ENCODE peak calls at places on chromosomes 2 and 18, in four cellular contexts. One of them, this sample, is unnamed.
A peak's percentile ranks its signal among the peaks of the same experiment; 100 is the strongest.

GRCh38 chr2:65320042-65320711 is 92.5 kb downstream of the ACTR2 start:
- DNase-seq in omental fat pad: no peak
- DNase-seq in GM18507: no peak
- DNase-seq in RWPE1: peak; percentile 85
- DNase-seq in this sample: no peak

GRCh38 chr2:6410265-6410664 is 455.4 kb downstream of the CMPK2 start:
- DNase-seq in omental fat pad: no peak
- DNase-seq in GM18507: no peak
- DNase-seq in RWPE1: no peak
- DNase-seq in this sample: no peak

GRCh38 chr2:198296665-198297308 is 492.4 kb downstream of the PLCL1 start:
- DNase-seq in omental fat pad: peak; percentile 26
- DNase-seq in GM18507: peak; percentile 28
- DNase-seq in RWPE1: peak; percentile 48
- DNase-seq in this sample: peak; percentile 53

GRCh38 chr2:54914637-54915036 is 135.6 kb downstream of the RTN4 start:
- DNase-seq in omental fat pad: no peak
- DNase-seq in GM18507: no peak
- DNase-seq in RWPE1: no peak
- DNase-seq in this sample: no peak

GRCh38 chr18:58581265-58581664 is 47.6 kb downstream of the ALPK2 start:
- DNase-seq in omental fat pad: no peak
- DNase-seq in GM18507: no peak
- DNase-seq in RWPE1: peak; percentile 28
- DNase-seq in this sample: no peak

GRCh38 chr18:3529077-3529476 is 79.1 kb downstream of the TGIF1 start:
- DNase-seq in omental fat pad: no peak
- DNase-seq in GM18507: no peak
- DNase-seq in RWPE1: no peak
- DNase-seq in this sample: no peak

GRCh38 chr2:226981731-226982373 is 146.0 kb downstream of the RHBDD1 start:
- DNase-seq in omental fat pad: no peak
- DNase-seq in GM18507: no peak
- DNase-seq in RWPE1: peak; percentile 20
- DNase-seq in this sample: no peak

GRCh38 chr2:205800804-205801203 is 118.5 kb downstream of the NRP2 start:
- DNase-seq in omental fat pad: no peak
- DNase-seq in GM18507: no peak
- DNase-seq in RWPE1: no peak
- DNase-seq in this sample: no peak

GRCh38 chr2:127365211-127365643 is 22.5 kb downstream of the MAP3K2 start:
- DNase-seq in omental fat pad: no peak
- DNase-seq in GM18507: no peak
- DNase-seq in RWPE1: no peak
- DNase-seq in this sample: no peak

GRCh38 chr2:157487747-157488146 is 43.9 kb upstream of the CYTIP start:
- DNase-seq in omental fat pad: no peak
- DNase-seq in GM18507: no peak
- DNase-seq in RWPE1: no peak
- DNase-seq in this sample: no peak

GRCh38 chr2:60553496-60553991 is at the start of gene BCL11A:
- DNase-seq in omental fat pad: no peak
- DNase-seq in GM18507: no peak
- DNase-seq in RWPE1: peak; percentile 60
- DNase-seq in this sample: peak; percentile 48

GRCh38 chr2:45860136-45861106 is 208.9 kb downstream of the PRKCE start:
- DNase-seq in omental fat pad: peak; percentile 33
- DNase-seq in GM18507: no peak
- DNase-seq in RWPE1: no peak
- DNase-seq in this sample: no peak

GRCh38 chr2:201403904-201404303 is 46.8 kb upstream of the FLACC1 start:
- DNase-seq in omental fat pad: no peak
- DNase-seq in GM18507: no peak
- DNase-seq in RWPE1: no peak
- DNase-seq in this sample: no peak

GRCh38 chr2:131104487-131105155 is 515 bp upstream of the PLEKHB2 start:
- DNase-seq in omental fat pad: peak; percentile 35
- DNase-seq in GM18507: peak; percentile 54
- DNase-seq in RWPE1: peak; percentile 43
- DNase-seq in this sample: no peak

GRCh38 chr18:76824136-76824676 is 1.8 kb downstream of the ZNF236 start:
- DNase-seq in omental fat pad: no peak
- DNase-seq in GM18507: no peak
- DNase-seq in RWPE1: no peak
- DNase-seq in this sample: no peak

GRCh38 chr18:39173022-39173421 is 1607.4 kb upstream of the CELF4 start:
- DNase-seq in omental fat pad: no peak
- DNase-seq in GM18507: no peak
- DNase-seq in RWPE1: peak; percentile 0
- DNase-seq in this sample: no peak

GRCh38 chr2:317501-318424 is 29.9 kb upstream of the ALKAL2 start:
- DNase-seq in omental fat pad: no peak
- DNase-seq in GM18507: no peak
- DNase-seq in RWPE1: no peak
- DNase-seq in this sample: no peak

GRCh38 chr2:113012436-113013335 is 7.4 kb downstream of the IL36A start:
- DNase-seq in omental fat pad: no peak
- DNase-seq in GM18507: no peak
- DNase-seq in RWPE1: peak; percentile 27
- DNase-seq in this sample: no peak

GRCh38 chr18:56756971-56757370 is 105.8 kb downstream of the WDR7 start:
- DNase-seq in omental fat pad: no peak
- DNase-seq in GM18507: no peak
- DNase-seq in RWPE1: no peak
- DNase-seq in this sample: no peak

GRCh38 chr2:69576895-69577294 is 66.6 kb downstream of the AAK1 start:
- DNase-seq in omental fat pad: no peak
- DNase-seq in GM18507: no peak
- DNase-seq in RWPE1: no peak
- DNase-seq in this sample: no peak

GRCh38 chr18:36717422-36718110 is 111.2 kb downstream of the TPGS2 start:
- DNase-seq in omental fat pad: no peak
- DNase-seq in GM18507: no peak
- DNase-seq in RWPE1: no peak
- DNase-seq in this sample: no peak

GRCh38 chr2:109266998-109267854 is 138.2 kb downstream of the SH3RF3 start:
- DNase-seq in omental fat pad: no peak
- DNase-seq in GM18507: no peak
- DNase-seq in RWPE1: peak; percentile 52
- DNase-seq in this sample: no peak

GRCh38 chr2:70141754-70142589 is 48.8 kb downstream of the C2orf42 start:
- DNase-seq in omental fat pad: no peak
- DNase-seq in GM18507: no peak
- DNase-seq in RWPE1: peak; percentile 36
- DNase-seq in this sample: peak; percentile 86

GRCh38 chr2:38330754-38331153 is 46.3 kb downstream of the ATL2 start:
- DNase-seq in omental fat pad: no peak
- DNase-seq in GM18507: no peak
- DNase-seq in RWPE1: no peak
- DNase-seq in this sample: no peak

GRCh38 chr2:241948901-241949735 is 79.6 kb downstream of the RTP5 start:
- DNase-seq in omental fat pad: no peak
- DNase-seq in GM18507: no peak
- DNase-seq in RWPE1: no peak
- DNase-seq in this sample: no peak

GRCh38 chr2:8546319-8547283 is 135.3 kb upstream of the ID2 start:
- DNase-seq in omental fat pad: no peak
- DNase-seq in GM18507: no peak
- DNase-seq in RWPE1: no peak
- DNase-seq in this sample: no peak

GRCh38 chr18:21484851-21485636 is 115.5 kb downstream of the ESCO1 start:
- DNase-seq in omental fat pad: no peak
- DNase-seq in GM18507: no peak
- DNase-seq in RWPE1: no peak
- DNase-seq in this sample: no peak

GRCh38 chr2:34143149-34143548 is 544.0 kb upstream of the FAM98A start:
- DNase-seq in omental fat pad: no peak
- DNase-seq in GM18507: no peak
- DNase-seq in RWPE1: no peak
- DNase-seq in this sample: no peak

GRCh38 chr2:229686122-229686919 is 28.0 kb downstream of the DNER start:
- DNase-seq in omental fat pad: no peak
- DNase-seq in GM18507: no peak
- DNase-seq in RWPE1: no peak
- DNase-seq in this sample: no peak

GRCh38 chr18:55577812-55578539 is 10.0 kb downstream of the TCF4 start:
- DNase-seq in omental fat pad: no peak
- DNase-seq in GM18507: no peak
- DNase-seq in RWPE1: no peak
- DNase-seq in this sample: no peak

GRCh38 chr2:217656366-217656765 is 346.4 kb downstream of the TNS1 start:
- DNase-seq in omental fat pad: no peak
- DNase-seq in GM18507: no peak
- DNase-seq in RWPE1: no peak
- DNase-seq in this sample: no peak

GRCh38 chr2:46184794-46185583 is 112.2 kb upstream of the EPAS1 start:
- DNase-seq in omental fat pad: no peak
- DNase-seq in GM18507: no peak
- DNase-seq in RWPE1: no peak
- DNase-seq in this sample: no peak

GRCh38 chr2:43452318-43452731 is 143.5 kb downstream of the THADA start:
- DNase-seq in omental fat pad: no peak
- DNase-seq in GM18507: no peak
- DNase-seq in RWPE1: no peak
- DNase-seq in this sample: no peak

GRCh38 chr2:127371037-127371436 is 16.7 kb downstream of the MAP3K2 start:
- DNase-seq in omental fat pad: no peak
- DNase-seq in GM18507: no peak
- DNase-seq in RWPE1: no peak
- DNase-seq in this sample: no peak

GRCh38 chr2:68832161-68832869 is 38.9 kb downstream of the BMP10 start:
- DNase-seq in omental fat pad: no peak
- DNase-seq in GM18507: no peak
- DNase-seq in RWPE1: peak; percentile 41
- DNase-seq in this sample: no peak

GRCh38 chr2:383888-384287 is 96.0 kb upstream of the ALKAL2 start:
- DNase-seq in omental fat pad: no peak
- DNase-seq in GM18507: no peak
- DNase-seq in RWPE1: peak; percentile 70
- DNase-seq in this sample: no peak

This sample was measured in memory B cell.